ENCODE peak calls at places on chromosomes 4 and X, in five cellular contexts. C, J, Y, L and A are unnamed samples.

GRCh38 chrX:110284159-110284558 is 33.7 kb downstream of the AMMECR1 start:
- DNase-seq in C (no peak), J (peak; percentile 72), Y (no peak), L (no peak), A (peak; percentile 58)

GRCh38 chr4:17142232-17142711 is 243.8 kb upstream of the LDB2 start:
- DNase-seq in C (no peak), J (peak; percentile 88), Y (no peak), L (no peak), A (no peak)

GRCh38 chrX:151151668-151152267 is 24.6 kb upstream of the GPR50 start:
- DNase-seq in C (no peak), J (peak; percentile 16), Y (no peak), L (peak; percentile 52), A (peak; percentile 29)

GRCh38 chrX:45385767-45386166 is 185.1 kb upstream of the DIPK2B start:
- DNase-seq in C (no peak), J (no peak), Y (no peak), L (no peak), A (no peak)

GRCh38 chr4:145840162-145840768 is 98.4 kb downstream of the ZNF827 start:
- DNase-seq in C (no peak), J (peak; percentile 37), Y (no peak), L (peak; percentile 75), A (peak; percentile 53)

GRCh38 chr4:94635172-94635571 is 122.6 kb upstream of the BMPR1B start:
- DNase-seq in C (no peak), J (no peak), Y (no peak), L (no peak), A (no peak)

GRCh38 chr4:53098681-53099121 is 236.6 kb downstream of the RASL11B start:
- DNase-seq in C (no peak), J (peak; percentile 67), Y (no peak), L (no peak), A (no peak)

GRCh38 chr4:175927121-175927520 is 115.1 kb upstream of the GPM6A start:
- DNase-seq in C (no peak), J (peak; percentile 54), Y (no peak), L (peak; percentile 49), A (no peak)

GRCh38 chr4:8341691-8342090 is 72.1 kb downstream of the HTRA3 start:
- DNase-seq in C (no peak), J (no peak), Y (no peak), L (no peak), A (no peak)

GRCh38 chrX:4682637-4683036 is 969.2 kb upstream of the PRKX start:
- DNase-seq in C (no peak), J (no peak), Y (no peak), L (no peak), A (no peak)

GRCh38 chrX:22666441-22666840 is 333.3 kb upstream of the DDX53 start:
- DNase-seq in C (no peak), J (peak; percentile 25), Y (no peak), L (peak; percentile 18), A (no peak)

GRCh38 chr4:151768835-151769234 is 8.0 kb upstream of the GATB start:
- DNase-seq in C (no peak), J (no peak), Y (no peak), L (no peak), A (no peak)

GRCh38 chr4:1177274-1178141 is 5.1 kb upstream of the SPON2 start:
- DNase-seq in C (no peak), J (no peak), Y (no peak), L (no peak), A (no peak)

GRCh38 chrX:96843566-96843965 is 40.1 kb upstream of the RPA4 start:
- DNase-seq in C (no peak), J (peak; percentile 5), Y (no peak), L (no peak), A (no peak)

GRCh38 chr4:106019771-106020170 is 124.5 kb downstream of the NPNT start:
- DNase-seq in C (no peak), J (no peak), Y (no peak), L (no peak), A (no peak)

GRCh38 chr4:153001626-153002025 is 65.5 kb downstream of the FHDC1 start:
- DNase-seq in C (no peak), J (no peak), Y (no peak), L (no peak), A (no peak)

GRCh38 chr4:149836546-149836945 is 20.9 kb upstream of the IQCM start:
- DNase-seq in C (no peak), J (no peak), Y (no peak), L (no peak), A (no peak)

GRCh38 chrX:31099536-31100090 is 27.8 kb upstream of the FTHL17 start:
- DNase-seq in C (no peak), J (no peak), Y (no peak), L (peak; percentile 75), A (no peak)

GRCh38 chr4:181261279-181261678 is 981.9 kb upstream of the TENM3 start:
- DNase-seq in C (no peak), J (peak; percentile 10), Y (no peak), L (no peak), A (no peak)

GRCh38 chr4:622071-622995 is 3.0 kb upstream of the PDE6B start:
- DNase-seq in C (no peak), J (no peak), Y (no peak), L (no peak), A (no peak)

GRCh38 chr4:37453004-37453360 is 208.4 kb downstream of the NWD2 start:
- DNase-seq in C (no peak), J (peak; percentile 43), Y (peak; percentile 34), L (peak; percentile 78), A (peak; percentile 79)

GRCh38 chrX:9356846-9357245 is 108.0 kb upstream of the TBL1X start:
- DNase-seq in C (no peak), J (no peak), Y (no peak), L (no peak), A (no peak)

GRCh38 chr4:8908206-8908893 is 36.7 kb upstream of the HMX1 start:
- DNase-seq in C (no peak), J (no peak), Y (no peak), L (no peak), A (no peak)

GRCh38 chrX:45849261-45849660 is 648.6 kb upstream of the DIPK2B start:
- DNase-seq in C (no peak), J (peak; percentile 56), Y (no peak), L (no peak), A (peak; percentile 43)

GRCh38 chrX:94121799-94122198 is 447.8 kb downstream of the FAM133A start:
- DNase-seq in C (no peak), J (no peak), Y (no peak), L (no peak), A (no peak)

GRCh38 chr4:100493756-100494155 is 24.1 kb downstream of the EMCN start:
- DNase-seq in C (no peak), J (no peak), Y (no peak), L (no peak), A (no peak)

GRCh38 chr4:63708661-63709060 is 700.6 kb downstream of the TECRL start:
- DNase-seq in C (no peak), J (no peak), Y (no peak), L (no peak), A (no peak)

GRCh38 chr4:73315091-73315490 is 56.5 kb upstream of the ANKRD17 start:
- DNase-seq in C (no peak), J (no peak), Y (no peak), L (no peak), A (no peak)

GRCh38 chrX:103464071-103464773 is 55.1 kb downstream of the RAB40A start:
- DNase-seq in C (no peak), J (peak; percentile 25), Y (peak; percentile 3), L (peak; percentile 11), A (peak; percentile 54)

GRCh38 chrX:1401611-1402430 is 9.9 kb upstream of the SLC25A6 start:
- DNase-seq in C (no peak), J (no peak), Y (no peak), L (no peak), A (no peak)

GRCh38 chrX:153775631-153776595 is 4.9 kb upstream of the SRPK3 start:
- DNase-seq in C (no peak), J (no peak), Y (no peak), L (no peak), A (no peak)

GRCh38 chrX:155997436-155997835 is at the start of gene IL9R:
- DNase-seq in C (peak; percentile 43), J (no peak), Y (no peak), L (peak; percentile 48), A (no peak)

GRCh38 chr4:139666735-139667266 is 1.2 kb downstream of the MGST2 start:
- DNase-seq in C (no peak), J (peak; percentile 76), Y (no peak), L (no peak), A (no peak)

GRCh38 chr4:28378109-28378830 is 1517.6 kb downstream of the STIM2 start:
- DNase-seq in C (no peak), J (no peak), Y (no peak), L (no peak), A (no peak)